ENCODE peak calls at places on chromosome 11, in four cellular contexts. P is ovary, Z is K562, J is sigmoid colon. K is an unnamed sample. For H3K4me1, the result is how much of the 10 kb centered on the place peaks cover.

GRCh38 chr11:68569357-68569756 is 108.8 kb downstream of the PPP6R3 start:
- DNase-seq in P (no peak), Z (no peak), J (no peak), K (no peak)

GRCh38 chr11:72824020-72824419 is 9.8 kb downstream of the ATG16L2 start:
- DNase-seq in P (peak), Z (no peak), J (peak), K (no peak)

GRCh38 chr11:100929377-100929776 is 200.2 kb downstream of the PGR start:
- DNase-seq in P (no peak), Z (no peak), J (no peak), K (no peak)

GRCh38 chr11:64545605-64546004 is 45.4 kb upstream of the SLC22A12 start:
- DNase-seq in P (no peak), Z (no peak), J (no peak), K (no peak)

GRCh38 chr11:126459691-126460404 is 104.4 kb downstream of the ST3GAL4 start:
- DNase-seq in P (no peak), Z (no peak), J (no peak), K (no peak)

GRCh38 chr11:108663154-108663877 is 1.6 kb upstream of the DDX10 start:
- DNase-seq in P (no peak), Z (no peak), J (no peak), K (no peak)

GRCh38 chr11:32935462-32936029 is 42.9 kb downstream of the QSER1 start:
- DNase-seq in P (no peak), Z (no peak), J (no peak), K (no peak)

GRCh38 chr11:117175781-117176180 is 2.8 kb upstream of the SIDT2 start:
- DNase-seq in P (no peak), Z (no peak), J (no peak), K (no peak)

GRCh38 chr11:18650859-18651557 is 16.9 kb upstream of the SPTY2D1 start:
- DNase-seq in P (no peak), Z (peak), J (no peak), K (no peak)

GRCh38 chr11:72225411-72225951 is 914 bp downstream of the INPPL1 start:
- DNase-seq in P (peak), Z (no peak), J (peak), K (no peak)

GRCh38 chr11:77086521-77087472 is 15.8 kb upstream of the OMP start:
- DNase-seq in P (peak), Z (no peak), J (peak), K (no peak)

GRCh38 chr11:58142781-58143180 is 17.5 kb upstream of the OR9I1 start:
- DNase-seq in P (no peak), Z (no peak), J (no peak), K (no peak)

GRCh38 chr11:61155312-61155711 is 5.9 kb downstream of the VPS37C start:
- DNase-seq in P (no peak), Z (no peak), J (no peak), K (no peak)

GRCh38 chr11:67291481-67292381 is 2.6 kb downstream of the ANKRD13D start:
- DNase-seq in P (peak), Z (no peak), J (peak), K (no peak)

GRCh38 chr11:20162340-20162739 is 2.1 kb upstream of the DBX1 start:
- DNase-seq in P (no peak), Z (no peak), J (no peak), K (no peak)

GRCh38 chr11:15095736-15096228 is 18.9 kb upstream of the INSC start:
- DNase-seq in P (no peak), Z (no peak), J (no peak), K (no peak)

GRCh38 chr11:70116386-70117077 is 38.4 kb downstream of the ANO1 start:
- DNase-seq in P (no peak), Z (no peak), J (no peak), K (no peak)

GRCh38 chr11:67120881-67121710 is 2.0 kb downstream of the KDM2A start:
- DNase-seq in P (peak), Z (no peak), J (peak), K (no peak)

GRCh38 chr11:12213920-12214319 is 103.5 kb downstream of the MICAL2 start:
- DNase-seq in P (no peak), Z (no peak), J (no peak), K (no peak)

GRCh38 chr11:3156661-3157311 is 8.3 kb downstream of the OSBPL5 start:
- DNase-seq in P (peak), Z (no peak), J (peak), K (no peak)
- H3K4me1 ChIP-seq in P (under half), Z (under half), J (under half), K (half or more)

GRCh38 chr11:9581556-9582161 is 8.2 kb downstream of the WEE1 start:
- DNase-seq in P (no peak), Z (no peak), J (no peak), K (no peak)
- TF ChIP-seq EP300 in P (no peak), Z (no peak), J (no peak), K (no peak)

GRCh38 chr11:130604606-130605005 is 156.2 kb downstream of the ADAMTS15 start:
- DNase-seq in P (no peak), Z (no peak), J (no peak), K (no peak)
- H3K4me1 ChIP-seq in P (under half), Z (under half), J (under half), K (under half)

GRCh38 chr11:123062158-123062891 is 389 bp upstream of the HSPA8 start:
- DNase-seq in P (peak), Z (peak), J (peak), K (peak)
- TF ChIP-seq EP300 in P (no peak), Z (peak), J (no peak), K (no peak)

GRCh38 chr11:73991471-73992006 is 8.9 kb upstream of the UCP2 start:
- DNase-seq in P (no peak), Z (no peak), J (peak), K (no peak)

GRCh38 chr11:73995731-73996130 is 13.1 kb upstream of the UCP2 start:
- DNase-seq in P (no peak), Z (no peak), J (no peak), K (no peak)

GRCh38 chr11:73997120-73997772 is 11.6 kb downstream of the UCP3 start:
- DNase-seq in P (no peak), Z (no peak), J (peak), K (no peak)

GRCh38 chr11:73996161-73996747 is 12.6 kb downstream of the UCP3 start:
- DNase-seq in P (no peak), Z (no peak), J (peak), K (no peak)

GRCh38 chr11:73995247-73995646 is 12.6 kb upstream of the UCP2 start:
- DNase-seq in P (no peak), Z (no peak), J (no peak), K (no peak)
- H3K4me1 ChIP-seq in P (under half), Z (under half), J (under half), K (under half)

DNA sequence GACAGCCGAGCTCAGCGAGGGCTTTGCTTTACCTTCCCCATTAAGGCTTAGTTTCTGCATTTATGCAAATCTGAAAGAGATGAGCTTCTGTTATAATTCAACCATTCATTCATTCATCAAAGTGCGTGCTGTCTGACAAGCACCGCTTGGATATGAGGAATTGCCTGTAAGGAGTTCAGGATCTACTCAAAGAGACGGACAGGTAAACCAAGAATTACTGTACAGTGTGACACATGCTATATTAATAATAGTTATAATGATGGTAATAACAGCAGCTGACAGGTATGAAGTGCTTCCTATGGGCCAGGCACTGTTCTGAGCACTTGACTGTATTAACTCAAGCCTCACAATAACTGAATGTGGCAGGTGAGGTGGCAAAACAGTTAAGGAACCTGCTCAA is 109.9 kb upstream of the TBCEL start:
- DNase-seq in P (no peak), Z (no peak), J (no peak), K (no peak)
- TF ChIP-seq EP300 in P (no peak), Z (no peak), J (no peak), K (no peak)

GRCh38 chr11:1304376-1304775 is 5.1 kb downstream of the TOLLIP start:
- DNase-seq in P (no peak), Z (no peak), J (no peak), K (peak)

GRCh38 chr11:1302461-1303073 is 6.9 kb downstream of the TOLLIP start:
- DNase-seq in P (no peak), Z (no peak), J (no peak), K (no peak)

GRCh38 chr11:1302041-1302460 is 7.4 kb downstream of the TOLLIP start:
- DNase-seq in P (no peak), Z (no peak), J (peak), K (no peak)

GRCh38 chr11:1303973-1304372 is 5.5 kb downstream of the TOLLIP start:
- DNase-seq in P (peak), Z (no peak), J (peak), K (peak)

GRCh38 chr11:1303196-1303821 is 6.1 kb downstream of the TOLLIP start:
- DNase-seq in P (peak), Z (no peak), J (no peak), K (peak)
- H3K4me1 ChIP-seq in P (under half), Z (under half), J (under half), K (half or more)

DNA sequence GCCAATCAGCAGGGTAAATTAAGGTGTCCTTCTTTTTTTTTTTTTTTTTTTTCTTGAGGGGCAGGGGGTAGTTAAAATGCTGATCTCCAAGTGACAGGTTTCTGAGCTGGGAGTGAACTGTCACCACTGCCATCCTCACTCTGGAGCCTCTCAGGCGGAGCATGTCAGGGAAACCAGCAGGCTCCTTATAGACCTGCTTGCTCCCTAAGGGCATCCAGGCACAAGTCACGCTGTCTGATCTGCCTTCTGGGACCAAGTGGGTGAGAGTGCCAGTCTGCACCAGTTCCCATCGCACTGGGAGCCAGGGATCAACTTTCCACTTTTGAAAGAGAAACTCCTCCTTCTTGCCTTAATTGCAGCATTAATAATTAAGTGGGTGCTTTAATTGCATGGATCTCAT is 537.9 kb upstream of the CADM1 start:
- DNase-seq in P (no peak), Z (no peak), J (no peak), K (no peak)
- TF ChIP-seq EP300 in P (no peak), Z (no peak), J (no peak), K (no peak)

GRCh38 chr11:128328955-128329551 is 258.3 kb downstream of the ETS1 start:
- DNase-seq in P (no peak), Z (no peak), J (no peak), K (no peak)

GRCh38 chr11:128327274-128327673 is 260.1 kb downstream of the ETS1 start:
- DNase-seq in P (no peak), Z (no peak), J (no peak), K (no peak)

GRCh38 chr11:128326791-128327190 is 260.6 kb downstream of the ETS1 start:
- DNase-seq in P (no peak), Z (no peak), J (no peak), K (no peak)

GRCh38 chr11:128331317-128331716 is 256.0 kb downstream of the ETS1 start:
- DNase-seq in P (no peak), Z (no peak), J (no peak), K (peak)

GRCh38 chr11:128330203-128330602 is 257.2 kb downstream of the ETS1 start:
- DNase-seq in P (no peak), Z (no peak), J (no peak), K (peak)
- H3K4me1 ChIP-seq in P (under half), Z (under half), J (under half), K (under half)

K was measured in esophagus muscularis mucosa.